ENCODE peak calls at places on chromosomes 13 and 19, in nine cellular contexts. J is GM23338, B is GM20000, O is heart left ventricle, U is astrocyte of the spinal cord, V is AG09319, L is MM.1S, I is type B pancreatic cell, R is nephron progenitor cell. H is an unnamed sample.

GRCh38 chr13:30737511-30738342 is 2.4 kb downstream of the ALOX5AP start:
- DNase-seq in I (no peak), J (no peak), O (peak; percentile 25), V (no peak), L (peak; percentile 19), R (no peak), U (no peak), B (no peak), H (no peak)

GRCh38 chr19:28715157-28715556 is 497.8 kb downstream of the UQCRFS1 start:
- DNase-seq in O (no peak), I (no peak), B (no peak), R (no peak), J (no peak), V (no peak), U (no peak), L (no peak), H (no peak)

GRCh38 chr13:32951580-32951979 is 64.6 kb upstream of the KL start:
- DNase-seq in J (no peak), U (no peak), L (no peak), B (no peak), O (no peak), I (no peak), R (no peak), V (no peak), H (no peak)

GRCh38 chr13:23180711-23181110 is at the start of gene SGCG:
- DNase-seq in L (no peak), V (no peak), O (no peak), R (no peak), J (no peak), B (no peak), I (no peak), U (no peak), H (no peak)

GRCh38 chr13:71751074-71751473 is 115.9 kb downstream of the DACH1 start:
- DNase-seq in B (no peak), R (no peak), O (no peak), U (no peak), V (no peak), J (no peak), I (no peak), L (no peak), H (no peak)

GRCh38 chr19:35479278-35479677 is 11.0 kb downstream of the KRTDAP start:
- DNase-seq in I (no peak), O (no peak), R (no peak), U (no peak), B (no peak), V (no peak), J (no peak), L (no peak), H (no peak)

GRCh38 chr13:39385154-39385553 is 217.8 kb downstream of the LHFPL6 start:
- DNase-seq in B (no peak), I (no peak), O (no peak), V (no peak), L (no peak), U (no peak), R (no peak), J (no peak), H (no peak)

GRCh38 chr13:93224545-93224944 is 2.1 kb upstream of the GPC6 start:
- DNase-seq in J (peak; percentile 95), V (no peak), R (no peak), L (no peak), I (no peak), B (no peak), U (peak; percentile 23), O (no peak), H (no peak)

GRCh38 chr13:86155756-86156155 is 356.5 kb upstream of the SLITRK6 start:
- DNase-seq in I (no peak), J (peak; percentile 17), V (no peak), U (no peak), L (no peak), R (no peak), O (no peak), B (no peak), H (no peak)

GRCh38 chr13:42548731-42549554 is 25.0 kb upstream of the TNFSF11 start:
- DNase-seq in U (peak; percentile 89), R (peak; percentile 44), V (no peak), B (peak; percentile 86), O (no peak), I (no peak), L (no peak), J (no peak), H (no peak)

GRCh38 chr13:47233734-47234133 is 336.9 kb upstream of the HTR2A start:
- DNase-seq in I (no peak), J (no peak), L (no peak), R (no peak), U (no peak), O (no peak), B (no peak), V (no peak), H (no peak)

GRCh38 chr13:25920931-25921330 is 130.9 kb downstream of the SHISA2 start:
- DNase-seq in J (no peak), O (no peak), U (no peak), B (no peak), V (no peak), R (no peak), L (no peak), I (no peak), H (no peak)

GRCh38 chr13:61144834-61145593 is 270.6 kb downstream of the PCDH20 start:
- DNase-seq in J (no peak), L (no peak), I (no peak), V (no peak), R (no peak), U (no peak), O (no peak), B (no peak), H (no peak)

GRCh38 chr19:6718741-6719539 is 1.5 kb downstream of the C3 start:
- DNase-seq in O (no peak), I (no peak), L (no peak), U (no peak), R (peak; percentile 40), J (peak; percentile 92), V (no peak), B (no peak), H (no peak)

GRCh38 chr19:7973883-7974282 is 30.4 kb upstream of the TIMM44 start:
- DNase-seq in J (no peak), U (no peak), I (no peak), B (no peak), V (no peak), L (no peak), O (peak; percentile 71), R (no peak), H (no peak)

GRCh38 chr19:45406165-45406956 is at the start of gene POLR1G:
- DNase-seq in L (peak; percentile 91), O (peak; percentile 81), R (peak; percentile 72), I (no peak), B (peak; percentile 85), J (peak; percentile 89), U (peak; percentile 92), V (no peak), H (peak; percentile 97)

DNA sequence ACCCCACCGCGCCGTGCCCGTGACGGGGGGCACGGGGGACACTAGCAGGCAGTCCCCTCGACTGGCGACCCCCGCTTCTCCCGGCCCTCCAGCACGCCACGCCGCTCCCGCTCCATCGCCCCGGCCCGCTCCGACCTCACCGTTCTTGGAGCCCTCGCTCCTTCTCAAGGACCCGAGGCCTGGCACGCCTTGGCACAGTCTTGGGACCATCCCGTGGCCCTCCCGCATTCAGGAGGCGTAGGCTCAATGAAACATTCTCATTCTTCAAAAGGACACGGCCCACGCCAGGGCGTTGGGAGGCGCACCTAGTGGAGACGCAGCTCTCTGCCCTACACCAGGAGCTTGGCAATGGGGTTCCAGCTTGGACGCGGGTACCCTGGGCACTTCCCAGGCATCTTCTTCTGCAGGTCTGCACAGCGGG is 473 bp upstream of the CERS1 start:
- DNase-seq in U (no peak), R (no peak), V (no peak), L (no peak), I (no peak), B (peak; percentile 63), O (peak; percentile 20), J (peak; percentile 47), H (no peak)
- TF ChIP-seq CTCF in U (peak; percentile 11), R (no peak), V (no peak), L (no peak), I (no peak), B (no peak), O (no peak), J (no peak), H (no peak)

DNA sequence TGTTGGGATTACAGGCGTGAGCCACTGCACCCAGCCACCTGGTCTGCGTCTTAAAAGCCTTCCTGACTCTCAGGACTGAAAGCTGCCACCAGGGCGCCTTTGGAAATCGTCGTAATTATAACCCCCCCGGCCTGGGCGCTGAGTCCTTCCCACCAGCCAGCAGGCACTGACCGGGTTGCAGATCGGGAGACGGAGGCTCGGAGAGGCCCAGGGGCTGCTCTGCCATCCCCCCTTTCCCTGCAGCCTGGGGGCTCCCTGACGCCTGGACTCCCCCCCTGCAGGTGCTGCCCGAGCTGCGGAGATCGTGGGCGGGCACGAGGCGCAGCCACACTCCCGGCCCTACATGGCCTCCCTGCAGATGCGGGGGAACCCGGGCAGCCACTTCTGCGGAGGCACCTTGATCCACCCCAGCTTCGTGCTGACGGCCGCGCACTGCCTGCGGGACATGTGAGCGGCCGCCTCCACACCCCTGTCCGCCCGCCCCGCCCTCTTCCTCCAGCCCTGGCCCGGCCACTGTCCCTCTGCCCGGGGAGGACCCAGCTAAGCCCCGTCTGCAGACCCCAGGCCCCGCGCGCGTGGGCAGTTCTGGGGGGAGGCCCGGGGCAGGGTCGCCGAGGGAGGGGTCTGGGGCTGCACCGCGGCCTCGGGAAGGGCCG is 2.5 kb downstream of the PRTN3 start:
- DNase-seq in I (peak; percentile 72), L (no peak), O (no peak), J (peak; percentile 79), B (no peak), R (peak; percentile 76), V (no peak), U (no peak), H (no peak)
- TF ChIP-seq CTCF in I (peak; percentile 52), L (no peak), O (no peak), J (no peak), B (no peak), R (no peak), V (no peak), U (no peak), H (no peak)

GRCh38 chr19:2333807-2334211 is 5.3 kb downstream of the SPPL2B start:
- DNase-seq in O (no peak), L (no peak), J (no peak), I (no peak), U (no peak), R (no peak), B (no peak), V (no peak), H (no peak)
- TF ChIP-seq CTCF in O (no peak), L (no peak), J (peak; percentile 54), I (peak; percentile 30), U (no peak), R (no peak), B (no peak), V (no peak), H (no peak)

DNA sequence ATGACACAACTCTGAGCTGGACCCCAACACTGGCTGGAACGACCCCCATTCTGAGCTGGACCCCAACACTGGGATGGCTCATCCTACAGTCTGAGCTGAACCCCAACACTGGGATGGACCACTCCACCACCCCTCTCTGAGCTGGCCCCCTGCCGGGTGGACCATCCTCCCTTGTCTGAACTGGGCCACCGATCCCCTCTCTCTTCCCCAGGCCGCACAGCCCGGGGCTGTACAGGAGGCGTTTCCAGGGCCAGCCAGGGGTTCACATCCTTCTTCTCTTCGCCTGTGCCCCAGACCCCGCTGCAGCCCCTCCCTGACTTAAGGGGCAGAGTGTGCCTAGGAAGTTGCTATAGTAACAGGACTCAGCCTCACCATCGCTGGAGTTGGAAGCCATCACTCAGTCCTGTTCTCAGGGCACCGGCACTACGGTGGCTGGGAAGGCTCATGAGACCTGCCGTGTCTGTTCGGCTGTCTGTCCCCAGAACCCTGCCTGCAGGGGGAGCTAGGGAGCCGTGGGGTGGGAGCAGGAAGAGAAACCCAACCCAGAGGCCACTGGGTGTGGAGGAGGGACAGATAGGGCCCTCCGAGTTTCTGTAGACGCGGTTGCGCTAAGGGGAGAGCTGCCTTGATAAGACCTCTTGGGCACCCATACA is 3.7 kb downstream of the PRKACA start:
- DNase-seq in J (peak; percentile 57), R (no peak), U (no peak), V (no peak), I (no peak), L (no peak), B (no peak), O (peak; percentile 55), H (no peak)
- TF ChIP-seq CTCF in J (peak; percentile 66), R (peak; percentile 22), U (peak; percentile 27), V (peak; percentile 9), I (peak; percentile 60), L (peak; percentile 48), B (peak; percentile 29), O (peak; percentile 15), H (peak; percentile 10)